ENCODE peak calls at places on chromosomes 12 and 14, in four cellular contexts. X, M, F and W are unnamed samples.

GRCh38 chr12:103751171-103751570 is 89.9 kb downstream of the NT5DC3 start:
- DNase-seq in X (no peak), M (no peak), F (peak; percentile 34), W (no peak)

GRCh38 chr12:20181416-20181815 is 186.9 kb upstream of the PDE3A start:
- DNase-seq in X (no peak), M (no peak), F (no peak), W (no peak)

GRCh38 chr14:22177870-22178269 is 411.2 kb downstream of the DAD1 start:
- DNase-seq in X (no peak), M (no peak), F (no peak), W (no peak)

GRCh38 chr14:89973234-89973823 is 17.6 kb downstream of the TDP1 start:
- DNase-seq in X (peak; percentile 4), M (peak; percentile 76), F (peak; percentile 32), W (peak; percentile 56)

GRCh38 chr12:111056618-111057521 is 136.5 kb upstream of the MYL2 start:
- DNase-seq in X (peak; percentile 34), M (no peak), F (peak; percentile 29), W (no peak)

GRCh38 chr12:42109031-42109430 is 35.6 kb downstream of the GXYLT1 start:
- DNase-seq in X (no peak), M (no peak), F (no peak), W (no peak)

GRCh38 chr14:35435177-35435576 is 30.6 kb upstream of the NFKBIA start:
- DNase-seq in X (no peak), M (no peak), F (peak; percentile 22), W (no peak)

GRCh38 chr12:121494093-121494787 is 86.6 kb downstream of the KDM2B start:
- DNase-seq in X (no peak), M (peak; percentile 84), F (peak; percentile 69), W (no peak)

GRCh38 chr12:81573228-81573627 is 185.9 kb downstream of the PPFIA2 start:
- DNase-seq in X (no peak), M (no peak), F (no peak), W (no peak)

GRCh38 chr14:69685716-69686115 is 74.3 kb downstream of the SUSD6 start:
- DNase-seq in X (no peak), M (no peak), F (no peak), W (peak; percentile 62)

GRCh38 chr12:98593351-98594049 is at the start of gene SLC25A3:
- DNase-seq in X (peak; percentile 95), M (peak; percentile 95), F (peak; percentile 97), W (peak; percentile 94)

GRCh38 chr12:98594050-98594853 is 766 bp downstream of the SLC25A3 start:
- DNase-seq in X (no peak), M (no peak), F (no peak), W (no peak)

GRCh38 chr12:98591209-98591608 is 2.3 kb upstream of the SLC25A3 start:
- DNase-seq in X (no peak), M (no peak), F (peak; percentile 42), W (peak; percentile 31)

GRCh38 chr12:98592825-98593322 is 612 bp upstream of the SLC25A3 start:
- DNase-seq in X (no peak), M (no peak), F (peak; percentile 25), W (no peak)

DNA sequence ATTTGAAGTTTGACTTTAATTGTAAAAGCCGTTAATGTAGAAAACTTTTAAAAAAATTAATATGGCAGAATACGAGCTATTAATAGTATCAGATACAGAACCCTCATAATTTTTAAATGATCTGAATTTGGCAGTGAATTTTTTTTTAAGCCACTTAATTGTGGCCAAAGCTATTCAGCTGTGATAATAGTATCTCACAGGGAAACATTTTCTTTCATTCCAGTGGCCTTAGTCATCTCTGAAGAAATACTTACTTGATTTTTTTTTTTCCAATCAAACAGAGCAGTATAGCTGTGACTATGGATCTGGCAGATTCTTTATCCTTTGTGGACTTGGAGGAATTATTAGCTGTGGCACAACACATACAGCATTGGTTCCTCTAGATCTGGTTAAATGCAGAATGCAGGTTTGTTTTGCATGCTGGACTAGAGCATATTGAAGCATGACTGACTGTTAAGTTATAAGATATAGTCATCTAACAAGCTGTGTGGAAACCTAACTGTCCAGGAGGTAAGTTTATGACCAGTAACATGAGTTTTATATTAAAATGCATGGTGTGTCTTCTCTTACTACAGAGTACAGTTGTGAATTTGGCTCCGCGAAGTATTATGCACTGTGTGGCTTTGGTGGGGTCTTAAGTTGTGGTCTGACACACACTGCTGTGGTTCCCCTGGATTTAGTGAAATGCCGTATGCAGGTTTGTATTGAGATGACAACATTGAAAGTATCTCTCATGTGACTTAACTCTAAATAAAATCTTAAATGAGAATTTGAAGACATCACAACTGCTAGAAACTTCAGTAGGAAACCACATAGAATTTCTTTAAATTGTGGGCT is 1.9 kb downstream of the SLC25A3 start:
- DNase-seq in X (no peak), M (no peak), F (no peak), W (peak; percentile 29)
- TF ChIP-seq CBFB in X (no peak), M (no peak), F (no peak), W (no peak)

DNA sequence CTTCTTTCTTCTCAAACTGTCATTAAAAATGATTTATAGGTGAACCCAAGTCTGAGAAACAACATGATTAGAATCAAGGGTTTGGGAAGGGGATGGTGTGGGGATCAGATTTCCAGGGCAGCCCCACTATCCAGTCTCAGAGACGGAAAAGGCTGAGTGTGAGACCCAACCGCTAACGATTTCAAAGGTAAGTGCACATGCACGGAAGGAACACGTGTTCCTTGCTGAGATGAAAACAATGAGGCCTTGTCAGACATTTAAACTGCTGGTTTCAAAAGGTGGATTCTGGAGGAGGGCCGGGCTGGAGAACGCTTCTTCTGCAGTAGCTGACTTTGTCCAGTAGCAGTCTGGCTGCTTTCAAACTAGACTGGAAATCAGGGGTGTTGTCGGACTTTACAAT is 498.3 kb upstream of the TBX3 start:
- DNase-seq in X (no peak), M (no peak), F (no peak), W (no peak)
- TF ChIP-seq CBFB in X (no peak), M (no peak), F (no peak), W (no peak)

GRCh38 chr14:50396636-50397460 is at the start of gene CDKL1:
- DNase-seq in X (no peak), M (peak; percentile 76), F (peak; percentile 72), W (peak; percentile 32)
- TF ChIP-seq CBFB in X (no peak), M (no peak), F (no peak), W (no peak)

GRCh38 chr14:65224799-65225198 is 122.5 kb upstream of the MAX start:
- DNase-seq in X (no peak), M (no peak), F (no peak), W (no peak)
- TF ChIP-seq CBFB in X (no peak), M (no peak), F (no peak), W (no peak)

DNA sequence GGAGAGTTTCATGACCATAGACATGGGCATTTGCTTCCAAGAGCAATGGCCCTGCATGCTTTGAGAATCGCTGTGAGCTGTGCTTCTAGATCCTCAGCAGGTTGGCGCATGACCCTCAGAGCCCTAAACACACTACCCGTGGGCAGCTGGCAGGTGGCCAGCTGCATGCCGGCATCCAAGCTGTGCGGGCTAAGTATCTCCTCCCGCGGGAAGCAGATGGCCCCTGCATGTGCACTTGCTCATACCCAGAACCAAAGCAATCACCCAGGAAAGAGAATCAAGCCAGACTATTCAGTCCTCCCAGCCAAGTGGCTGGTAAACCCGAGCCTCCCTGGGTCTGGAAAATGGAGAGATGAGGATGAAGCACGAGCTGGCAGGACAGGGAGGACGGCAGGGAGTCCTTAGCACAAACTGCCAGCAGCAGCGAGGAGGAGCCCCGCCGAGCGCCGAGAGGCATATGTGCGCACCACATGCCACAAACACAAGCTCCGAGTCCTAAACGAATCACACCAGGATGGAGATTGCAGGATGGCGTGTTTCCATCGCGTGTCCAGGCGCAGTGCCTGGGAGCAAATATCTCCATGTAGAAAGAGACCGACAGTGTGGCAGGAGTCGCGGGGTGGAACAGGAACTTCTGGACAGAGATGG is 139.7 kb downstream of the RIMBP2 start:
- DNase-seq in X (no peak), M (no peak), F (no peak), W (no peak)
- TF ChIP-seq CBFB in X (no peak), M (no peak), F (no peak), W (no peak)

GRCh38 chr12:58583541-58583940 is 336.8 kb downstream of the LRIG3 start:
- DNase-seq in X (no peak), M (no peak), F (no peak), W (no peak)
- TF ChIP-seq CBFB in X (no peak), M (no peak), F (no peak), W (no peak)

GRCh38 chr14:81211844-81212243 is 8.9 kb downstream of the GTF2A1 start:
- DNase-seq in X (no peak), M (no peak), F (no peak), W (peak; percentile 35)
- TF ChIP-seq CBFB in X (no peak), M (no peak), F (no peak), W (no peak)